ENCODE peak calls at places on chromosome 3, in ten cellular contexts. One of them, this sample, is unnamed.

GRCh38 chr3:31732548-31732947 is 199.8 kb downstream of the STT3B start:
- DNase-seq in T1000: no peak
- DNase-seq in kidney epithelial cell: no peak
- DNase-seq in K562: no peak
- DNase-seq in HFFc6: no peak
- DNase-seq in PC-3: no peak
- DNase-seq in nephron progenitor cell: no peak
- DNase-seq in stimulated activated CD8-positive, alpha-beta memory T cell treated with anti-CD3 and anti-CD28 coated beads, Interleukin-2, amount 100 ng/mL, for 1 hour: no peak
- DNase-seq in fibroblast of mammary gland: no peak
- DNase-seq in EL: no peak
- DNase-seq in this sample: no peak

GRCh38 chr3:41682996-41683395 is 278.9 kb downstream of the ULK4 start:
- DNase-seq in T1000: peak
- DNase-seq in HFFc6: peak
- DNase-seq in fibroblast of mammary gland: peak
- DNase-seq in nephron progenitor cell: no peak
- DNase-seq in K562: no peak
- DNase-seq in EL: peak
- DNase-seq in stimulated activated CD8-positive, alpha-beta memory T cell treated with anti-CD3 and anti-CD28 coated beads, Interleukin-2, amount 100 ng/mL, for 1 hour: no peak
- DNase-seq in PC-3: peak
- DNase-seq in kidney epithelial cell: peak
- DNase-seq in this sample: no peak

GRCh38 chr3:125357032-125357658 is 18.0 kb downstream of the ZNF148 start:
- DNase-seq in HFFc6: no peak
- DNase-seq in T1000: no peak
- DNase-seq in stimulated activated CD8-positive, alpha-beta memory T cell treated with anti-CD3 and anti-CD28 coated beads, Interleukin-2, amount 100 ng/mL, for 1 hour: peak
- DNase-seq in kidney epithelial cell: no peak
- DNase-seq in fibroblast of mammary gland: peak
- DNase-seq in K562: no peak
- DNase-seq in nephron progenitor cell: no peak
- DNase-seq in EL: peak
- DNase-seq in PC-3: peak
- DNase-seq in this sample: peak

GRCh38 chr3:29683306-29683993 is 402.6 kb downstream of the RBMS3 start:
- DNase-seq in T1000: no peak
- DNase-seq in nephron progenitor cell: no peak
- DNase-seq in PC-3: peak
- DNase-seq in EL: peak
- DNase-seq in stimulated activated CD8-positive, alpha-beta memory T cell treated with anti-CD3 and anti-CD28 coated beads, Interleukin-2, amount 100 ng/mL, for 1 hour: no peak
- DNase-seq in fibroblast of mammary gland: peak
- DNase-seq in kidney epithelial cell: no peak
- DNase-seq in HFFc6: peak
- DNase-seq in K562: peak
- DNase-seq in this sample: peak

GRCh38 chr3:191912616-191913204 is 451.7 kb downstream of the PYDC2 start:
- DNase-seq in K562: no peak
- DNase-seq in stimulated activated CD8-positive, alpha-beta memory T cell treated with anti-CD3 and anti-CD28 coated beads, Interleukin-2, amount 100 ng/mL, for 1 hour: no peak
- DNase-seq in PC-3: no peak
- DNase-seq in HFFc6: no peak
- DNase-seq in nephron progenitor cell: no peak
- DNase-seq in kidney epithelial cell: no peak
- DNase-seq in fibroblast of mammary gland: no peak
- DNase-seq in T1000: no peak
- DNase-seq in EL: no peak
- DNase-seq in this sample: no peak

GRCh38 chr3:7695067-7695466 is 806.6 kb upstream of the LMCD1 start:
- DNase-seq in T1000: no peak
- DNase-seq in HFFc6: no peak
- DNase-seq in kidney epithelial cell: no peak
- DNase-seq in fibroblast of mammary gland: no peak
- DNase-seq in stimulated activated CD8-positive, alpha-beta memory T cell treated with anti-CD3 and anti-CD28 coated beads, Interleukin-2, amount 100 ng/mL, for 1 hour: no peak
- DNase-seq in PC-3: no peak
- DNase-seq in nephron progenitor cell: no peak
- DNase-seq in EL: no peak
- DNase-seq in K562: no peak
- DNase-seq in this sample: no peak

GRCh38 chr3:31980530-31981205 is 394 bp downstream of the OSBPL10 start:
- DNase-seq in kidney epithelial cell: no peak
- DNase-seq in K562: no peak
- DNase-seq in HFFc6: peak
- DNase-seq in EL: peak
- DNase-seq in PC-3: peak
- DNase-seq in stimulated activated CD8-positive, alpha-beta memory T cell treated with anti-CD3 and anti-CD28 coated beads, Interleukin-2, amount 100 ng/mL, for 1 hour: no peak
- DNase-seq in fibroblast of mammary gland: peak
- DNase-seq in T1000: peak
- DNase-seq in nephron progenitor cell: peak
- DNase-seq in this sample: no peak

GRCh38 chr3:64125561-64125960 is 99.7 kb downstream of the PRICKLE2 start:
- DNase-seq in stimulated activated CD8-positive, alpha-beta memory T cell treated with anti-CD3 and anti-CD28 coated beads, Interleukin-2, amount 100 ng/mL, for 1 hour: no peak
- DNase-seq in K562: no peak
- DNase-seq in fibroblast of mammary gland: no peak
- DNase-seq in kidney epithelial cell: no peak
- DNase-seq in HFFc6: no peak
- DNase-seq in EL: no peak
- DNase-seq in nephron progenitor cell: no peak
- DNase-seq in T1000: no peak
- DNase-seq in PC-3: peak
- DNase-seq in this sample: no peak

GRCh38 chr3:119636194-119636593 is 24.2 kb downstream of the POPDC2 start:
- DNase-seq in nephron progenitor cell: no peak
- DNase-seq in EL: peak
- DNase-seq in PC-3: peak
- DNase-seq in fibroblast of mammary gland: peak
- DNase-seq in T1000: no peak
- DNase-seq in kidney epithelial cell: no peak
- DNase-seq in K562: no peak
- DNase-seq in stimulated activated CD8-positive, alpha-beta memory T cell treated with anti-CD3 and anti-CD28 coated beads, Interleukin-2, amount 100 ng/mL, for 1 hour: no peak
- DNase-seq in HFFc6: peak
- DNase-seq in this sample: no peak

GRCh38 chr3:61810953-61811497 is 249.7 kb downstream of the PTPRG start:
- DNase-seq in HFFc6: no peak
- DNase-seq in K562: no peak
- DNase-seq in kidney epithelial cell: no peak
- DNase-seq in nephron progenitor cell: no peak
- DNase-seq in PC-3: no peak
- DNase-seq in stimulated activated CD8-positive, alpha-beta memory T cell treated with anti-CD3 and anti-CD28 coated beads, Interleukin-2, amount 100 ng/mL, for 1 hour: no peak
- DNase-seq in fibroblast of mammary gland: no peak
- DNase-seq in T1000: no peak
- DNase-seq in EL: no peak
- DNase-seq in this sample: no peak

GRCh38 chr3:181713300-181713647 is 1.5 kb downstream of the SOX2 start:
- DNase-seq in K562: no peak
- DNase-seq in fibroblast of mammary gland: no peak
- DNase-seq in nephron progenitor cell: no peak
- DNase-seq in PC-3: no peak
- DNase-seq in EL: no peak
- DNase-seq in T1000: no peak
- DNase-seq in HFFc6: no peak
- DNase-seq in kidney epithelial cell: no peak
- DNase-seq in stimulated activated CD8-positive, alpha-beta memory T cell treated with anti-CD3 and anti-CD28 coated beads, Interleukin-2, amount 100 ng/mL, for 1 hour: no peak
- DNase-seq in this sample: no peak

GRCh38 chr3:182284793-182285192 is 508.5 kb upstream of the ATP11B start:
- DNase-seq in EL: no peak
- DNase-seq in nephron progenitor cell: no peak
- DNase-seq in HFFc6: no peak
- DNase-seq in PC-3: peak
- DNase-seq in K562: no peak
- DNase-seq in stimulated activated CD8-positive, alpha-beta memory T cell treated with anti-CD3 and anti-CD28 coated beads, Interleukin-2, amount 100 ng/mL, for 1 hour: no peak
- DNase-seq in kidney epithelial cell: no peak
- DNase-seq in fibroblast of mammary gland: no peak
- DNase-seq in T1000: no peak
- DNase-seq in this sample: no peak

GRCh38 chr3:125401402-125401801 is 26.3 kb upstream of the ZNF148 start:
- DNase-seq in EL: peak
- DNase-seq in HFFc6: peak
- DNase-seq in stimulated activated CD8-positive, alpha-beta memory T cell treated with anti-CD3 and anti-CD28 coated beads, Interleukin-2, amount 100 ng/mL, for 1 hour: no peak
- DNase-seq in PC-3: no peak
- DNase-seq in fibroblast of mammary gland: peak
- DNase-seq in kidney epithelial cell: no peak
- DNase-seq in nephron progenitor cell: no peak
- DNase-seq in T1000: no peak
- DNase-seq in K562: no peak
- DNase-seq in this sample: no peak

GRCh38 chr3:171351676-171352075 is 108.5 kb downstream of the TNIK start:
- DNase-seq in stimulated activated CD8-positive, alpha-beta memory T cell treated with anti-CD3 and anti-CD28 coated beads, Interleukin-2, amount 100 ng/mL, for 1 hour: no peak
- DNase-seq in HFFc6: peak
- DNase-seq in kidney epithelial cell: peak
- DNase-seq in K562: peak
- DNase-seq in T1000: peak
- DNase-seq in nephron progenitor cell: no peak
- DNase-seq in PC-3: peak
- DNase-seq in fibroblast of mammary gland: peak
- DNase-seq in EL: peak
- DNase-seq in this sample: peak

GRCh38 chr3:48492461-48493202 is 11.3 kb downstream of the SHISA5 start:
- DNase-seq in fibroblast of mammary gland: peak
- DNase-seq in nephron progenitor cell: no peak
- DNase-seq in PC-3: no peak
- DNase-seq in HFFc6: no peak
- DNase-seq in kidney epithelial cell: no peak
- DNase-seq in stimulated activated CD8-positive, alpha-beta memory T cell treated with anti-CD3 and anti-CD28 coated beads, Interleukin-2, amount 100 ng/mL, for 1 hour: no peak
- DNase-seq in K562: no peak
- DNase-seq in EL: no peak
- DNase-seq in T1000: no peak
- DNase-seq in this sample: no peak

GRCh38 chr3:42711491-42712343 is 9.1 kb upstream of the HHATL start:
- DNase-seq in EL: no peak
- DNase-seq in K562: no peak
- DNase-seq in stimulated activated CD8-positive, alpha-beta memory T cell treated with anti-CD3 and anti-CD28 coated beads, Interleukin-2, amount 100 ng/mL, for 1 hour: no peak
- DNase-seq in PC-3: peak
- DNase-seq in fibroblast of mammary gland: peak
- DNase-seq in nephron progenitor cell: no peak
- DNase-seq in T1000: no peak
- DNase-seq in kidney epithelial cell: no peak
- DNase-seq in HFFc6: no peak
- DNase-seq in this sample: no peak

GRCh38 chr3:42831321-42831713 is 22.1 kb downstream of the ACKR2 start:
- DNase-seq in HFFc6: peak
- DNase-seq in stimulated activated CD8-positive, alpha-beta memory T cell treated with anti-CD3 and anti-CD28 coated beads, Interleukin-2, amount 100 ng/mL, for 1 hour: peak
- DNase-seq in fibroblast of mammary gland: peak
- DNase-seq in kidney epithelial cell: no peak
- DNase-seq in K562: peak
- DNase-seq in PC-3: peak
- DNase-seq in T1000: no peak
- DNase-seq in EL: peak
- DNase-seq in nephron progenitor cell: peak
- DNase-seq in this sample: peak

GRCh38 chr3:145219355-145220196 is 941.4 kb downstream of the PLOD2 start:
- DNase-seq in HFFc6: no peak
- DNase-seq in EL: no peak
- DNase-seq in kidney epithelial cell: no peak
- DNase-seq in PC-3: no peak
- DNase-seq in T1000: no peak
- DNase-seq in fibroblast of mammary gland: peak
- DNase-seq in K562: no peak
- DNase-seq in stimulated activated CD8-positive, alpha-beta memory T cell treated with anti-CD3 and anti-CD28 coated beads, Interleukin-2, amount 100 ng/mL, for 1 hour: no peak
- DNase-seq in nephron progenitor cell: no peak
- DNase-seq in this sample: no peak

GRCh38 chr3:23865595-23866396 is 51.0 kb downstream of the NKIRAS1 start:
- DNase-seq in EL: peak
- DNase-seq in K562: peak
- DNase-seq in stimulated activated CD8-positive, alpha-beta memory T cell treated with anti-CD3 and anti-CD28 coated beads, Interleukin-2, amount 100 ng/mL, for 1 hour: no peak
- DNase-seq in nephron progenitor cell: peak
- DNase-seq in PC-3: peak
- DNase-seq in kidney epithelial cell: no peak
- DNase-seq in T1000: peak
- DNase-seq in HFFc6: peak
- DNase-seq in fibroblast of mammary gland: peak
- DNase-seq in this sample: no peak

GRCh38 chr3:8460050-8460708 is 41.4 kb upstream of the LMCD1 start:
- DNase-seq in PC-3: no peak
- DNase-seq in K562: no peak
- DNase-seq in nephron progenitor cell: no peak
- DNase-seq in stimulated activated CD8-positive, alpha-beta memory T cell treated with anti-CD3 and anti-CD28 coated beads, Interleukin-2, amount 100 ng/mL, for 1 hour: no peak
- DNase-seq in fibroblast of mammary gland: no peak
- DNase-seq in EL: no peak
- DNase-seq in HFFc6: no peak
- DNase-seq in kidney epithelial cell: no peak
- DNase-seq in T1000: no peak
- DNase-seq in this sample: no peak

GRCh38 chr3:14057701-14058100 is 67.0 kb downstream of the CHCHD4 start:
- DNase-seq in PC-3: peak
- DNase-seq in fibroblast of mammary gland: no peak
- DNase-seq in K562: peak
- DNase-seq in kidney epithelial cell: no peak
- DNase-seq in nephron progenitor cell: no peak
- DNase-seq in HFFc6: no peak
- DNase-seq in T1000: no peak
- DNase-seq in EL: no peak
- DNase-seq in stimulated activated CD8-positive, alpha-beta memory T cell treated with anti-CD3 and anti-CD28 coated beads, Interleukin-2, amount 100 ng/mL, for 1 hour: no peak
- DNase-seq in this sample: peak

GRCh38 chr3:82354181-82354696 is 592.8 kb upstream of the GBE1 start:
- DNase-seq in fibroblast of mammary gland: no peak
- DNase-seq in T1000: no peak
- DNase-seq in HFFc6: no peak
- DNase-seq in PC-3: no peak
- DNase-seq in EL: no peak
- DNase-seq in kidney epithelial cell: no peak
- DNase-seq in stimulated activated CD8-positive, alpha-beta memory T cell treated with anti-CD3 and anti-CD28 coated beads, Interleukin-2, amount 100 ng/mL, for 1 hour: no peak
- DNase-seq in K562: no peak
- DNase-seq in nephron progenitor cell: no peak
- DNase-seq in this sample: no peak

This sample was measured in erythroblast.